ENCODE peak calls at places on chromosomes 7 and 10, in four cellular contexts. M, Q, Y and T are unnamed samples.
A peak's percentile ranks its signal among the peaks of the same experiment; 100 is the strongest.

GRCh38 chr7:64874562-64875250 is 28.4 kb upstream of the ZNF273 start:
- DNase-seq in M (no peak), Q (no peak), Y (no peak), T (no peak)

GRCh38 chr7:121755286-121755685 is 117.7 kb upstream of the PTPRZ1 start:
- DNase-seq in M (no peak), Q (no peak), Y (no peak), T (no peak)

GRCh38 chr10:11875183-11875498 is 52.0 kb downstream of the PROSER2 start:
- DNase-seq in M (no peak), Q (peak; percentile 72), Y (no peak), T (no peak)

GRCh38 chr10:49605177-49605938 is 4.8 kb upstream of the SLC18A3 start:
- DNase-seq in M (no peak), Q (no peak), Y (no peak), T (no peak)

GRCh38 chr10:132489053-132489703 is 48.4 kb upstream of the INPP5A start:
- DNase-seq in M (no peak), Q (no peak), Y (no peak), T (no peak)

GRCh38 chr10:86632009-86632800 is 22.1 kb upstream of the OPN4 start:
- DNase-seq in M (no peak), Q (no peak), Y (no peak), T (no peak)

GRCh38 chr7:128063025-128063560 is 31.9 kb upstream of the LRRC4 start:
- DNase-seq in M (no peak), Q (no peak), Y (no peak), T (no peak)

GRCh38 chr10:68550747-68551411 is 9.3 kb upstream of the TET1 start:
- DNase-seq in M (no peak), Q (peak; percentile 70), Y (peak; percentile 60), T (peak; percentile 85)

GRCh38 chr10:11012880-11013279 is 4.8 kb upstream of the CELF2 start:
- DNase-seq in M (no peak), Q (no peak), Y (no peak), T (no peak)

GRCh38 chr7:157699357-157700013 is 362.7 kb downstream of the DNAJB6 start:
- DNase-seq in M (no peak), Q (no peak), Y (no peak), T (no peak)

GRCh38 chr7:36884863-36885262 is 160.6 kb upstream of the AOAH start:
- DNase-seq in M (no peak), Q (no peak), Y (no peak), T (no peak)

GRCh38 chr7:132656846-132657776 is 80.8 kb upstream of the PLXNA4 start:
- DNase-seq in M (no peak), Q (peak; percentile 32), Y (no peak), T (peak; percentile 79)

GRCh38 chr7:79298145-79298760 is 155.2 kb downstream of the MAGI2 start:
- DNase-seq in M (no peak), Q (peak; percentile 34), Y (peak; percentile 25), T (peak; percentile 62)

GRCh38 chr10:86970152-86970886 is 2.0 kb downstream of the ADIRF start:
- DNase-seq in M (no peak), Q (no peak), Y (no peak), T (peak; percentile 53)

GRCh38 chr7:159070422-159071148 is 74.1 kb downstream of the VIPR2 start:
- DNase-seq in M (no peak), Q (no peak), Y (no peak), T (peak; percentile 56)

DNA sequence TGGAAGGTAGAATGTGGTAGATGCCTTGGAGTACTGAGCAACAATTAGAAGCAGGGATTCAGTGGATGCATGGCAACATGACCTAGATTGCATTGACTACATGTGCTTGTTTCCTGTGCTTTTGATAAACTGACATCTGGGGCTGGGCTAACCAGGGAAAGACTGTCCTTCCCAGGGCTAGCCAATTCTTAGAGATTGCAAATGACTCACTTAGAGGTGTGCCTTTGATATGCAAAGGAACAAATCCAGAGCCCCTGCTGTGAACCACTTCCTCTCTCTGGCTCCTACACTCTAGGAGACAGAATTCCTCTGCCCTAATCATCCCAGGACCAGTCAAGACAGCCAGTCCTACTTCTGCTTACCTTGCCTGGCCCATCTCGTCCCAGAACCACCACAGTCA is 651.5 kb downstream of the LRMDA start:
- DNase-seq in M (no peak), Q (peak; percentile 24), Y (no peak), T (peak; percentile 17)
- TF ChIP-seq MYC in M (no peak), Q (no peak), Y (no peak), T (no peak)

DNA sequence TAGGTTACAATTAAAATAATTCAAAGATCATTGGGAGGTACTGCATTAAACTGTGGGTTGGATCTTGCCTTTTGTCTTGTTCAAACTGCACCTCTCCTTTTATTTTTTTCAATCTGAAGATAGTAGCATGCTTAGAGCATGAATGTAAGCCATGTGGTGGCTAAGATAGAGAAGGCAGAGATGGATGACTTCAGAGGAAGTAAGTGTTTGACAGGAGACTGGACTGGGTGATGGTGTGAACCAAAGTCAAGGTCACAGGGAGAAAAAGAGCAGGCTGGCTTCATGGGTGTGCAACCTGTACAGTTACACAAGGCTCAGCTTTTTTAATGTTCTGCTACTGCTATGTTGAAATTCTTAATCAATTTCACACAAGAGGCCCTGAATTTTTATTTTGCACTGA is 85.6 kb downstream of the ZEB1 start:
- DNase-seq in M (no peak), Q (no peak), Y (peak; percentile 54), T (peak; percentile 26)
- TF ChIP-seq MYC in M (no peak), Q (no peak), Y (no peak), T (no peak)

GRCh38 chr7:142798451-142799438 is 28.0 kb downstream of the PRSS2 start:
- DNase-seq in M (no peak), Q (no peak), Y (no peak), T (no peak)
- TF ChIP-seq MYC in M (no peak), Q (no peak), Y (no peak), T (no peak)

GRCh38 chr7:101094791-101095375 is 9.6 kb downstream of the TRIM56 start:
- DNase-seq in M (no peak), Q (peak; percentile 60), Y (peak; percentile 58), T (peak; percentile 77)
- TF ChIP-seq MYC in M (no peak), Q (no peak), Y (no peak), T (peak; percentile 5)